ENCODE peak calls at places on chromosomes 1 and 21, in six cellular contexts. M is AG04449, X is OCI-LY7, I is tibial artery, A is heart right ventricle, L is tibial nerve. F is an unnamed sample.

GRCh38 chr1:53189061-53189460 is 7.6 kb upstream of the CPT2 start:
- DNase-seq in M (no peak), X (no peak), I (no peak), A (no peak), L (no peak), F (no peak)

GRCh38 chr21:31334648-31335121 is 9.4 kb downstream of the TIAM1 start:
- DNase-seq in M (no peak), X (no peak), I (no peak), A (no peak), L (no peak), F (no peak)

GRCh38 chr1:228309548-228310067 is 97.0 kb downstream of the TRIM11 start:
- DNase-seq in M (no peak), X (no peak), I (no peak), A (no peak), L (no peak), F (no peak)

GRCh38 chr1:226349801-226350503 is 41.0 kb upstream of the LIN9 start:
- DNase-seq in M (no peak), X (peak; percentile 85), I (no peak), A (no peak), L (no peak), F (no peak)

GRCh38 chr1:145985502-145986439 is 10.6 kb downstream of the TXNIP start:
- DNase-seq in M (no peak), X (no peak), I (peak; percentile 52), A (peak; percentile 87), L (no peak), F (no peak)

GRCh38 chr21:42545745-42546144 is 32.1 kb downstream of the SLC37A1 start:
- DNase-seq in M (no peak), X (no peak), I (no peak), A (no peak), L (no peak), F (no peak)

GRCh38 chr1:29540801-29541357 is 304.6 kb downstream of the PTPRU start:
- DNase-seq in M (no peak), X (no peak), I (peak; percentile 16), A (no peak), L (no peak), F (no peak)

GRCh38 chr1:32872189-32872898 is 1.6 kb upstream of the FNDC5 start:
- DNase-seq in M (no peak), X (peak; percentile 78), I (peak; percentile 73), A (peak; percentile 80), L (peak; percentile 49), F (peak; percentile 18)

GRCh38 chr1:12594966-12595838 is 22.8 kb downstream of the DHRS3 start:
- DNase-seq in M (no peak), X (no peak), I (peak; percentile 79), A (peak; percentile 71), L (no peak), F (no peak)

GRCh38 chr1:27668808-27669723 is 2.9 kb downstream of the IFI6 start:
- DNase-seq in M (no peak), X (peak; percentile 66), I (peak; percentile 63), A (peak; percentile 71), L (peak; percentile 58), F (no peak)

GRCh38 chr1:204449631-204450280 is 38.1 kb upstream of the PPP1R15B start:
- DNase-seq in M (no peak), X (no peak), I (no peak), A (no peak), L (no peak), F (no peak)

GRCh38 chr1:93666613-93667384 is 14.8 kb downstream of the BCAR3 start:
- DNase-seq in M (no peak), X (no peak), I (no peak), A (peak; percentile 28), L (no peak), F (no peak)

GRCh38 chr21:37206531-37206930 is 60.6 kb downstream of the VPS26C start:
- DNase-seq in M (no peak), X (no peak), I (no peak), A (no peak), L (no peak), F (no peak)

GRCh38 chr1:227828773-227829172 is 13.3 kb downstream of the PRSS38 start:
- DNase-seq in M (no peak), X (no peak), I (no peak), A (no peak), L (no peak), F (no peak)

GRCh38 chr1:202810193-202810614 is 550 bp upstream of the PCAT6 start:
- DNase-seq in M (no peak), X (no peak), I (no peak), A (no peak), L (no peak), F (no peak)

GRCh38 chr1:247435026-247435770 is 19.2 kb downstream of the NLRP3 start:
- DNase-seq in M (no peak), X (no peak), I (no peak), A (no peak), L (no peak), F (no peak)

GRCh38 chr1:247431643-247432042 is 15.7 kb downstream of the NLRP3 start:
- DNase-seq in M (no peak), X (no peak), I (no peak), A (no peak), L (no peak), F (no peak)

GRCh38 chr1:247430430-247430829 is 14.5 kb downstream of the NLRP3 start:
- DNase-seq in M (no peak), X (no peak), I (no peak), A (no peak), L (no peak), F (no peak)

GRCh38 chr1:247437551-247438535 is 20.1 kb downstream of the OR2B11 start:
- DNase-seq in M (no peak), X (no peak), I (no peak), A (no peak), L (no peak), F (no peak)

DNA sequence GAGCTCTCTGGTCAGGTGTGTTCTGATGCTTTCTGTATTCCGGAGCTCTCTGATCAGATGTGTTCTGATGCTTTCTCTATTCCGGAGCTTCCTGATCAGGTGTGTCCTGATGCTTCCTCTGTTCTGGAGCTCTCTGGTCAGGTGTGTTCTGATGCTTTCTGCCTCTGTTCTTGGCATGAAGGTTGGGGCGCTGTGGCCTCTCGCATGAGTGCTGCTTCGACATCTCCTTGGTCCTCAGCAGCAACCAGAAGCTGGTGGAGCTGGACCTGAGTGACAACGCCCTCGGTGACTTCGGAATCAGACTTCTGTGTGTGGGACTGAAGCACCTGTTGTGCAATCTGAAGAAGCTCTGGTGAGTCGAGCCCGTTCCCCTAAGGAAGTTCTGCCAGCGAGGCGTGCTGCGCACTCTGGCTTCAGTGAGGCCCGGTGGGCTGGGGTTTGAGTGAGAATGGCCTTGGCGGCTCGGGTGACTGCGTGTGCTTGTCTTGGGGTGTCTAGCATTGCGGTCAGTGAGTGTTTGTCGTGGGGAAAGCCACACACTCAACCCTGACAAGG is 18.0 kb downstream of the NLRP3 start:
- DNase-seq in M (no peak), X (no peak), I (no peak), A (no peak), L (no peak), F (no peak)
- H3K4me3 ChIP-seq in M (no peak overlapping the region), X (no peak overlapping the region), I (no peak overlapping the region), A (no peak overlapping the region), L (no peak overlapping the region), F (no peak overlapping the region)

GRCh38 chr1:61654067-61654466 is 70.9 kb downstream of the TM2D1 start:
- DNase-seq in M (no peak), X (no peak), I (no peak), A (no peak), L (no peak), F (no peak)

GRCh38 chr1:61655453-61655852 is 69.5 kb downstream of the TM2D1 start:
- DNase-seq in M (no peak), X (no peak), I (no peak), A (no peak), L (no peak), F (no peak)

GRCh38 chr1:61659061-61659460 is 65.9 kb downstream of the TM2D1 start:
- DNase-seq in M (no peak), X (no peak), I (no peak), A (no peak), L (no peak), F (no peak)
- TF ChIP-seq CTCF in M (no peak), X (peak; percentile 71), I (no peak), A (no peak), L (no peak), F (peak; percentile 30)

GRCh38 chr21:33229776-33230517 is at the start of gene IFNAR2:
- DNase-seq in M (no peak), X (peak; percentile 75), I (peak; percentile 57), A (peak; percentile 79), L (peak; percentile 48), F (no peak)

GRCh38 chr21:33229099-33229775 is 501 bp upstream of the IFNAR2 start:
- DNase-seq in M (no peak), X (no peak), I (no peak), A (no peak), L (no peak), F (no peak)

GRCh38 chr21:33232640-33233039 is 2.9 kb downstream of the IFNAR2 start:
- DNase-seq in M (no peak), X (no peak), I (no peak), A (no peak), L (no peak), F (no peak)

GRCh38 chr21:33230518-33231324 is 983 bp downstream of the IFNAR2 start:
- DNase-seq in M (peak; percentile 28), X (peak; percentile 83), I (peak; percentile 22), A (peak; percentile 64), L (no peak), F (peak; percentile 23)

DNA sequence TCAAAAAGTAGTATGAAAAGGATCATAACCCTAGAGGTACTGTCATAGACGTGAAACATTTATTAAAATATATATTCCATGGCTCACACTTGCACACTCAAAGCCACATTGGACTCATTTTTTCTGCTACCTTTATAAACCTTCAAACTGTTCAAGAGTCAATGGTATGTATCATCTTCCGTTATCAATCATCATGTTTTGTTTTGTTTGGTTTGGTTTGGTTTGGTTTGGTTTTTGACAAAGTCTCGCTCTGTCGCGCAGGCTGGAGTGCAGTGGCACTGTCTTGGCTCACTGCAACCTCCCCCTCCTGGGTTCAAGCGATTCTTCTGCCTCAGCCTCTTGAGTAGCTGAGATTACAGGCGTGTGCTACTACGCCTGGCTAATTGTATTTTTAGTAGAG is 1.8 kb downstream of the IFNAR2 start:
- DNase-seq in M (no peak), X (no peak), I (no peak), A (no peak), L (no peak), F (no peak)
- H3K4me3 ChIP-seq in M (no peak overlapping the region), X (peak overlapping the region; percentile 86), I (no peak overlapping the region), A (peak overlapping the region; percentile 96), L (peak overlapping the region; percentile 90), F (no peak overlapping the region)

GRCh38 chr1:15055736-15056415 is 97.7 kb upstream of the TMEM51 start:
- DNase-seq in M (no peak), X (no peak), I (no peak), A (no peak), L (no peak), F (no peak)
- TF ChIP-seq CTCF in M (no peak), X (no peak), I (no peak), A (no peak), L (no peak), F (no peak)

GRCh38 chr21:15749868-15750174 is 20.0 kb downstream of the USP25 start:
- DNase-seq in M (no peak), X (no peak), I (no peak), A (no peak), L (no peak), F (no peak)
- H3K4me3 ChIP-seq in M (no peak overlapping the region), X (no peak overlapping the region), I (no peak overlapping the region), A (no peak overlapping the region), L (no peak overlapping the region), F (no peak overlapping the region)